ENCODE peak calls at places on chromosomes 11 and 22, in six cellular contexts. J is NCI-H1417 treated with DMSO at 0.1 percent for 48 hours, A is lung microvascular endothelial cell, R is mesothelial cell of epicardium, M is iPS DF 6.9, I is SJCRH30. O is an unnamed sample.

GRCh38 chr11:44726278-44727113 is at the start of gene TSPAN18:
- DNase-seq in J (no peak), A (no peak), R (peak; percentile 48), M (no peak), I (peak; percentile 60), O (no peak)

GRCh38 chr11:19869946-19870589 is 157.4 kb downstream of the NAV2 start:
- DNase-seq in J (no peak), A (no peak), R (no peak), M (no peak), I (peak; percentile 95), O (no peak)

GRCh38 chr22:32410459-32410858 is 1.6 kb downstream of the RTCB start:
- DNase-seq in J (no peak), A (no peak), R (no peak), M (no peak), I (no peak), O (no peak)

GRCh38 chr22:17576475-17576874 is 13.2 kb downstream of the SLC25A18 start:
- DNase-seq in J (no peak), A (no peak), R (no peak), M (no peak), I (peak; percentile 93), O (no peak)

GRCh38 chr11:9777525-9777924 is 113.6 kb downstream of the SWAP70 start:
- DNase-seq in J (no peak), A (no peak), R (no peak), M (no peak), I (no peak), O (no peak)

GRCh38 chr11:2318707-2319106 is 16.9 kb downstream of the TSPAN32 start:
- DNase-seq in J (no peak), A (no peak), R (no peak), M (no peak), I (no peak), O (peak; percentile 35)

GRCh38 chr11:44030996-44031395 is 16.8 kb upstream of the ACCSL start:
- DNase-seq in J (no peak), A (no peak), R (no peak), M (no peak), I (no peak), O (no peak)

GRCh38 chr11:82927264-82927880 is 25.8 kb downstream of the DDIAS start:
- DNase-seq in J (peak; percentile 33), A (peak; percentile 70), R (no peak), M (peak; percentile 16), I (peak; percentile 81), O (no peak)

GRCh38 chr11:17611503-17612220 is 64.6 kb downstream of the OTOG start:
- DNase-seq in J (no peak), A (no peak), R (no peak), M (no peak), I (no peak), O (no peak)

GRCh38 chr11:73141031-73141308 is 1.1 kb downstream of the FCHSD2 start:
- DNase-seq in J (no peak), A (peak; percentile 26), R (no peak), M (no peak), I (peak; percentile 39), O (no peak)

GRCh38 chr11:68999093-68999747 is 13.8 kb downstream of the MRGPRF start:
- DNase-seq in J (no peak), A (no peak), R (no peak), M (no peak), I (no peak), O (no peak)

GRCh38 chr11:133383689-133384088 is 148.6 kb downstream of the OPCML start:
- DNase-seq in J (no peak), A (no peak), R (no peak), M (no peak), I (no peak), O (no peak)

GRCh38 chr11:120562806-120563425 is 51.4 kb downstream of the GRIK4 start:
- DNase-seq in J (no peak), A (no peak), R (no peak), M (no peak), I (no peak), O (no peak)

GRCh38 chr11:130062030-130062429 is 7.7 kb upstream of the APLP2 start:
- DNase-seq in J (no peak), A (no peak), R (no peak), M (no peak), I (no peak), O (no peak)

GRCh38 chr11:131675489-131675888 is 305.1 kb downstream of the NTM start:
- DNase-seq in J (no peak), A (no peak), R (no peak), M (no peak), I (no peak), O (no peak)

GRCh38 chr11:102986815-102987214 is 31.3 kb upstream of the MMP13 start:
- DNase-seq in J (no peak), A (peak; percentile 62), R (no peak), M (no peak), I (no peak), O (no peak)

GRCh38 chr11:27331984-27332383 is 31.0 kb downstream of the CCDC34 start:
- DNase-seq in J (no peak), A (peak; percentile 59), R (no peak), M (no peak), I (peak; percentile 28), O (no peak)

GRCh38 chr11:28464252-28464867 is 356.2 kb downstream of the METTL15 start:
- DNase-seq in J (no peak), A (no peak), R (no peak), M (no peak), I (no peak), O (no peak)

GRCh38 chr11:24295360-24295759 is 201.5 kb upstream of the LUZP2 start:
- DNase-seq in J (no peak), A (peak; percentile 3), R (no peak), M (no peak), I (no peak), O (no peak)

GRCh38 chr11:110710520-110711381 is 1.5 kb downstream of the ARHGAP20 start:
- DNase-seq in J (no peak), A (peak; percentile 33), R (peak; percentile 67), M (no peak), I (no peak), O (peak; percentile 57)

GRCh38 chr11:117563556-117563955 is 233.5 kb downstream of the DSCAML1 start:
- DNase-seq in J (no peak), A (no peak), R (no peak), M (no peak), I (no peak), O (no peak)

GRCh38 chr11:62805044-62805892 is at the start of gene NXF1:
- DNase-seq in J (peak; percentile 83), A (peak; percentile 95), R (peak; percentile 98), M (peak; percentile 79), I (peak; percentile 95), O (peak; percentile 96)

GRCh38 chr11:120316880-120317688 is 8.0 kb upstream of the TLCD5 start:
- DNase-seq in J (no peak), A (no peak), R (no peak), M (no peak), I (peak; percentile 16), O (peak; percentile 90)

GRCh38 chr11:94201004-94201465 is 72.4 kb downstream of the PANX1 start:
- DNase-seq in J (no peak), A (no peak), R (no peak), M (no peak), I (no peak), O (no peak)

GRCh38 chr22:27970596-27971220 is 51.7 kb upstream of the PITPNB start:
- DNase-seq in J (no peak), A (no peak), R (no peak), M (no peak), I (no peak), O (no peak)

GRCh38 chr11:44290206-44290605 is 19.7 kb downstream of the ALX4 start:
- DNase-seq in J (no peak), A (no peak), R (no peak), M (no peak), I (no peak), O (no peak)

GRCh38 chr11:79018371-79018849 is 422.4 kb downstream of the TENM4 start:
- DNase-seq in J (no peak), A (peak; percentile 73), R (peak; percentile 51), M (no peak), I (no peak), O (no peak)

GRCh38 chr11:58573451-58574104 is 2.1 kb downstream of the LPXN start:
- DNase-seq in J (no peak), A (peak; percentile 88), R (no peak), M (no peak), I (no peak), O (no peak)

GRCh38 chr11:87173185-87174039 is 135.7 kb downstream of the TMEM135 start:
- DNase-seq in J (peak; percentile 60), A (peak; percentile 90), R (no peak), M (no peak), I (peak; percentile 23), O (no peak)

GRCh38 chr11:93903989-93904388 is 53.6 kb upstream of the VSTM5 start:
- DNase-seq in J (no peak), A (no peak), R (no peak), M (no peak), I (peak; percentile 40), O (no peak)

GRCh38 chr11:119863811-119864601 is 135.0 kb upstream of the NECTIN1 start:
- DNase-seq in J (peak; percentile 95), A (no peak), R (no peak), M (no peak), I (peak; percentile 27), O (no peak)

GRCh38 chr11:27485930-27486773 is 13.6 kb upstream of the LGR4 start:
- DNase-seq in J (no peak), A (peak; percentile 67), R (no peak), M (no peak), I (peak; percentile 84), O (no peak)

O was measured in breast epithelium.